ENCODE peak calls at places on chromosomes 6 and 20, in eight cellular contexts. W is bronchial epithelial cell; G is stomach; I is activated naive CD8-positive, alpha-beta T cell treated with anti-CD3 and anti-CD28 coated beads for 36 hours; H is CD8-positive, alpha-beta T cell; J is hypothalamus; U is omental fat pad; V is AG10803. Q is an unnamed sample.

GRCh38 chr6:93040375-93040774 is 379.0 kb downstream of the EPHA7 start:
- DNase-seq in G (no peak), I (no peak), U (no peak), J (no peak), H (no peak), V (no peak), W (no peak), Q (peak)

GRCh38 chr20:16025084-16025483 is 548.2 kb downstream of the KIF16B start:
- DNase-seq in U (no peak), H (no peak), V (no peak), W (no peak), I (no peak), J (no peak), G (no peak), Q (no peak)

GRCh38 chr6:158060447-158061360 is 79.0 kb downstream of the SYNJ2 start:
- DNase-seq in G (peak), W (peak), H (no peak), I (no peak), U (no peak), V (peak), J (no peak), Q (no peak)

GRCh38 chr6:142647436-142648389 is 297.3 kb downstream of the HIVEP2 start:
- DNase-seq in H (no peak), U (no peak), V (no peak), W (no peak), G (no peak), I (no peak), J (no peak), Q (no peak)

GRCh38 chr6:156848533-156848932 is 71.4 kb downstream of the ARID1B start:
- DNase-seq in I (no peak), V (no peak), H (no peak), J (no peak), U (no peak), G (no peak), W (no peak), Q (no peak)

GRCh38 chr6:104952911-104953409 is 3.9 kb upstream of the LIN28B start:
- DNase-seq in H (no peak), U (no peak), V (no peak), W (no peak), J (no peak), I (no peak), G (no peak), Q (no peak)

GRCh38 chr6:117232191-117232590 is 33.2 kb upstream of the VGLL2 start:
- DNase-seq in I (no peak), J (no peak), W (no peak), H (no peak), V (no peak), G (no peak), U (no peak), Q (no peak)

GRCh38 chr6:51675020-51675419 is 412.4 kb downstream of the PKHD1 start:
- DNase-seq in V (no peak), H (no peak), I (no peak), U (no peak), G (no peak), J (no peak), W (no peak), Q (no peak)

GRCh38 chr20:49385471-49385870 is 97.0 kb downstream of the KCNB1 start:
- DNase-seq in U (no peak), V (peak), I (no peak), W (peak), G (no peak), H (no peak), J (no peak), Q (no peak)

GRCh38 chr6:3159805-3160781 is 2.7 kb upstream of the TUBB2A start:
- DNase-seq in H (peak), J (no peak), W (peak), U (no peak), G (peak), V (no peak), I (peak), Q (no peak)

GRCh38 chr6:33558801-33559200 is 21.3 kb downstream of the BAK1 start:
- DNase-seq in G (no peak), U (no peak), V (no peak), I (no peak), H (no peak), J (no peak), W (no peak), Q (no peak)

GRCh38 chr6:78460711-78461110 is 406.6 kb upstream of the IRAK1BP1 start:
- DNase-seq in H (no peak), V (no peak), J (no peak), U (no peak), G (no peak), I (no peak), W (peak), Q (no peak)

GRCh38 chr20:62822788-62823651 is 6.2 kb downstream of the COL9A3 start:
- DNase-seq in G (peak), H (peak), I (peak), U (no peak), W (peak), V (no peak), J (no peak), Q (no peak)

GRCh38 chr6:90068835-90069478 is 174.7 kb downstream of the GJA10 start:
- DNase-seq in G (no peak), W (no peak), U (no peak), H (no peak), V (no peak), I (no peak), J (no peak), Q (no peak)

GRCh38 chr6:31352497-31353368 is 4.2 kb downstream of the HLA-B start:
- DNase-seq in H (peak), J (no peak), I (no peak), V (no peak), G (no peak), W (no peak), U (no peak), Q (no peak)

GRCh38 chr6:29626948-29627761 is 5.8 kb downstream of the GABBR1 start:
- DNase-seq in V (no peak), J (no peak), I (no peak), U (no peak), G (no peak), H (no peak), W (no peak), Q (no peak)

GRCh38 chr20:63855363-63856110 is 5.8 kb upstream of the ABHD16B start:
- DNase-seq in G (no peak), J (no peak), U (no peak), W (no peak), H (no peak), V (no peak), I (no peak), Q (no peak)

GRCh38 chr6:89369009-89369408 is 16.5 kb upstream of the UBE2J1 start:
- DNase-seq in W (peak), J (no peak), I (no peak), U (peak), V (peak), G (peak), H (no peak), Q (no peak)

GRCh38 chr6:446418-447366 is 55.1 kb downstream of the IRF4 start:
- DNase-seq in I (peak), J (no peak), W (no peak), V (no peak), G (no peak), H (peak), U (no peak), Q (no peak)

GRCh38 chr6:39568896-39569295 is 156.3 kb downstream of the KIF6 start:
- DNase-seq in U (no peak), H (no peak), G (no peak), J (no peak), V (peak), W (peak), I (no peak), Q (peak)

GRCh38 chr6:97468981-97469380 is 186.0 kb upstream of the MMS22L start:
- DNase-seq in V (no peak), W (no peak), H (no peak), G (no peak), J (no peak), U (no peak), I (no peak), Q (no peak)

GRCh38 chr6:31048090-31048489 is 37.8 kb downstream of the MUC22 start:
- DNase-seq in V (no peak), W (no peak), U (no peak), J (no peak), H (no peak), I (no peak), G (no peak), Q (no peak)

GRCh38 chr20:33561981-33562601 is 72.2 kb downstream of the CBFA2T2 start:
- DNase-seq in W (peak), G (peak), V (peak), H (no peak), J (no peak), U (peak), I (no peak), Q (peak)

GRCh38 chr20:48283470-48284110 is 498.3 kb upstream of the SULF2 start:
- DNase-seq in U (no peak), V (peak), W (peak), H (no peak), G (peak), J (peak), I (no peak), Q (peak)

GRCh38 chr6:15058200-15059070 is 187.4 kb upstream of the JARID2 start:
- DNase-seq in G (no peak), U (no peak), W (no peak), J (no peak), I (no peak), H (no peak), V (no peak), Q (no peak)

GRCh38 chr6:21137708-21138358 is 455.7 kb upstream of the SOX4 start:
- DNase-seq in W (no peak), V (peak), G (no peak), J (no peak), H (no peak), U (no peak), I (no peak), Q (no peak)

Q was measured in smooth muscle cell of the brain vasculature.